ENCODE peak calls at places on chromosome 1, in five cellular contexts. V is GM06990, S is WERI-Rb-1, C is AG09309, K is tibial artery. W is an unnamed sample.

GRCh38 chr1:147808025-147808424 is 47.6 kb upstream of the GJA5 start:
- DNase-seq in S (no peak), K (no peak), C (no peak), V (no peak), W (no peak)

GRCh38 chr1:190667914-190668313 is 190.2 kb upstream of the BRINP3 start:
- DNase-seq in C (no peak), K (no peak), S (no peak), V (no peak), W (no peak)

GRCh38 chr1:244792188-244792850 is 43.1 kb upstream of the COX20 start:
- DNase-seq in S (no peak), V (no peak), C (no peak), K (no peak), W (no peak)

GRCh38 chr1:60913039-60913438 is 169.3 kb upstream of the NFIA start:
- DNase-seq in V (no peak), C (no peak), K (no peak), S (no peak), W (no peak)

GRCh38 chr1:43256675-43257570 is 12.9 kb upstream of the TMEM125 start:
- DNase-seq in K (peak), C (no peak), V (no peak), S (no peak), W (no peak)

GRCh38 chr1:67355745-67356424 is 48.2 kb downstream of the IL12RB2 start:
- DNase-seq in K (no peak), V (no peak), S (no peak), C (peak), W (no peak)

GRCh38 chr1:61050541-61051454 is 31.6 kb upstream of the NFIA start:
- DNase-seq in S (peak), V (no peak), C (no peak), K (peak), W (no peak)

GRCh38 chr1:53579221-53580008 is 120.2 kb downstream of the DMRTB1 start:
- DNase-seq in S (peak), C (no peak), K (peak), V (no peak), W (no peak)

GRCh38 chr1:158203693-158204457 is 23.2 kb downstream of the CD1D start:
- DNase-seq in S (peak), K (no peak), C (peak), V (no peak), W (no peak)

GRCh38 chr1:194056169-194056568 is 869.8 kb upstream of the B3GALT2 start:
- DNase-seq in V (no peak), K (no peak), S (no peak), C (no peak), W (no peak)

GRCh38 chr1:59063501-59063900 is 233.4 kb upstream of the FGGY start:
- DNase-seq in K (no peak), C (no peak), S (no peak), V (no peak), W (no peak)

GRCh38 chr1:36199934-36200741 is 24.1 kb upstream of the THRAP3 start:
- DNase-seq in S (no peak), V (no peak), K (no peak), C (no peak), W (no peak)

GRCh38 chr1:108643492-108644333 is 17.2 kb downstream of the HENMT1 start:
- DNase-seq in C (peak), V (no peak), K (no peak), S (peak), W (peak)

DNA sequence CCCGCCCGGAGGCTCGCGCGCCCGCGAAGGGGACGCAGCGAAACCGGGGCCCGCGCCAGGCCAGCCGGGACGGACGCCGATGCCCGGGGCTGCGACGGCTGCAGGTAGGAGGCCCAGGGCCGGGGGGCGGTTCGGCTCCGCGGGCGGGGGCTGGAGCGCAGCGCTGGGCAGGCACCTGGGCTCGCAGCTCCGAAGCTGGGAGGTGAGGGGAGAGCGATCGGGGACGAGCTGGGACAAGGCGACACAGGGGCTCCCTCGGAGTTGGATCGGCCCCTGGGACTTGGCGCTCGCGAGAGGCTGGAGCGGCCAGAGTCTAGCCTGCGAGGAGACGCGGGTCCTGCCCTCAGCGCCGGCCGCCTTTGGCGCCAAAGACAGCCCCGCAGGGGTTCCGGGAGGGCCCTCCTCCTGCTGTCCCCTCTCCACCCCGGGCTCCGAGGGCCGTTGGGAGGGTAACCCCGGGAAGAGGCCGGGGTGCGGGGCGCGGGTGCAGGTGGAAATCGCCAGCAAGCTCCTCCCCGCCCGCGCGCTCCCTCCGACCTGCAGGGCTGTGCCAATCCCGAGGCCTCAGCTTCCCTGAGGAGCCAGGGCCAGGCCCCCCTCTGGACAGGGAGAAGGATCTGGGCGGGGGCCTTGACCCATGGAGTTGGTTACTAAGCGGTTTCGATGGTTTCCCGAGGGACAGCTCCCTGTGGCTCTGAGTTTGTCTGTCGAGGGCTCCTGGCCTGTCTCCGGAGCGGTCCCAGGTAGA is 396 bp downstream of the TP73 start:
- DNase-seq in S (peak), K (no peak), V (peak), C (no peak), W (no peak)
- H3K4me3 ChIP-seq in S (peak), K (peak), V (peak), C (no peak), W (peak)

DNA sequence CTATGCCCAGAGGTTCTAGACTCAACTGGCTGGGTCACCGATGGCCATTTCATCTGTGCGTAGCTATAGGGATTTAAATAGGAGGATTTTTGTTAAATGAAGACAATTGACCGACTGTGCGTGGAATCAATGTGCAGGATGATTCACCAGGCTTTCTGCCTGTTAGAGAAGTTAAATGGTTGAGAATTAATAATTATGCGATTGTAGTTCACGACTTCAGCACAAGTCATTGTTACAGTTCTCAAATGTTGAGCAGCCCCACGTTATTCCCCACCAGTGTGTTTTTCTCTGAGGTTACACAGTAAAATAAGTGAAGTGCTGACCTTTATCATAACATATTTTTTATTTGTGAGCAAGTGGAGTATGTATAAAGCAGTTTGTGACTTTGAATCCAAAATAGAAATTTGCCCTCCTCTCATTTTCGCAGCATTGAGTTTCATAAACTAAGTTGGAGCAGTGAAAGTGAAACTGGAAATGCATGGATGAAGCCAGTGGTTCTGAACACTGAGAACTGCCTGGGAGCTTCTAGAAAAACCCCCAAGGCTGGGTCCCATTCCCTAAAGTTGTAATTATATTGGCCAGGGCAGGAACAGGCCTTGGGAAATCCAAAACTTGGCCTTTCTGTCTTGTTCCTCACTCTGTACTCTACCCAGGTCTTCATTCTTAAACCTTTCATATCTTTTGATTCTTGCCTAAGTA is 102.6 kb downstream of the GALNT2 start:
- DNase-seq in C (no peak), S (no peak), K (no peak), V (no peak), W (no peak)
- H3K4me3 ChIP-seq in C (no peak), S (no peak), K (peak), V (no peak), W (peak)

GRCh38 chr1:2256430-2257244 is 28.5 kb downstream of the SKI start:
- DNase-seq in S (no peak), K (no peak), V (no peak), C (no peak), W (no peak)

GRCh38 chr1:2255420-2256369 is 27.6 kb downstream of the SKI start:
- DNase-seq in S (no peak), C (no peak), V (peak), K (no peak), W (peak)

GRCh38 chr1:2258996-2259395 is 30.9 kb downstream of the SKI start:
- DNase-seq in S (no peak), C (no peak), K (no peak), V (no peak), W (no peak)

GRCh38 chr1:2258122-2258812 is 30.1 kb downstream of the SKI start:
- DNase-seq in K (no peak), S (no peak), V (no peak), C (no peak), W (no peak)

GRCh38 chr1:2257245-2257627 is 29.1 kb downstream of the SKI start:
- DNase-seq in V (no peak), K (peak), S (no peak), C (no peak), W (no peak)
- H3K4me3 ChIP-seq in V (no peak), K (no peak), S (no peak), C (no peak), W (no peak)

DNA sequence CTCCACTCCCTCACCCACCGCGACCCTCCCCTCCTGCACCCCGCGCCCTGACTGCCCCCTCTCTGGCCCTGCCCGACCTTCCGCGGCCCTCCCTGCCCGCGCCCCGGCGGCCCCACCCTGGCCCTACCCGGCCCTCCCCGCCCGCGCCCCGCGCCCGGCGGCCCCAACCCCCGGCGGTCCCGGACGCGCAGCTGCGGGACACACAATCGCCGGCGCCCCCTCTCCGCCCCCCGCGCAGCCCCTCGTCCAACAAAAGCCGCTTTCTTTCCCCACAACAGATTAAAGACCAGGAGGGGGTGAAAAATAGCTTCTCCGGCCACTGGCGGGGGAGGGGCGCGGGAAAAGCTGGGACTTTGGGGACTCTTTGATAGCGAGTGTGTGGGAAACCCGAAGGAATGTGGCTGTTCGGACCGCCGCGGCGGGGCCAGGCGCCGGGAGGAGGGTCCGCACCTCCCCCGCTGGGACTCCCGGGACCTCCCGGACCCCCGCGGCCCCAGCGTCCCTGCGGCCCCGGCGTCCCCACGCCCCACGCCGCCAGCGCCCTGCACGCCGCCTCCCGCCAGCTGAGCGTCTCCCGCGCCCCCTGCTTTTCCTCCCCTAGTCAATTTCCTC is 8.8 kb upstream of the ID3 start:
- DNase-seq in V (no peak), S (peak), C (no peak), K (peak), W (no peak)
- H3K4me3 ChIP-seq in V (peak), S (peak), C (peak), K (peak), W (peak)

GRCh38 chr1:9280015-9280860 is 12.5 kb upstream of the SPSB1 start:
- DNase-seq in K (peak), C (peak), S (no peak), V (no peak), W (no peak)

GRCh38 chr1:9278585-9279153 is 14.0 kb upstream of the SPSB1 start:
- DNase-seq in K (no peak), V (no peak), S (no peak), C (no peak), W (no peak)

GRCh38 chr1:9278114-9278513 is 14.6 kb upstream of the SPSB1 start:
- DNase-seq in K (no peak), V (no peak), S (no peak), C (no peak), W (no peak)

GRCh38 chr1:9281071-9281827 is 11.4 kb upstream of the SPSB1 start:
- DNase-seq in V (no peak), K (no peak), S (no peak), C (no peak), W (no peak)

GRCh38 chr1:9279172-9279840 is 13.4 kb upstream of the SPSB1 start:
- DNase-seq in S (no peak), C (no peak), V (no peak), K (no peak), W (no peak)
- H3K4me3 ChIP-seq in S (no peak), C (no peak), V (no peak), K (no peak), W (no peak)

DNA sequence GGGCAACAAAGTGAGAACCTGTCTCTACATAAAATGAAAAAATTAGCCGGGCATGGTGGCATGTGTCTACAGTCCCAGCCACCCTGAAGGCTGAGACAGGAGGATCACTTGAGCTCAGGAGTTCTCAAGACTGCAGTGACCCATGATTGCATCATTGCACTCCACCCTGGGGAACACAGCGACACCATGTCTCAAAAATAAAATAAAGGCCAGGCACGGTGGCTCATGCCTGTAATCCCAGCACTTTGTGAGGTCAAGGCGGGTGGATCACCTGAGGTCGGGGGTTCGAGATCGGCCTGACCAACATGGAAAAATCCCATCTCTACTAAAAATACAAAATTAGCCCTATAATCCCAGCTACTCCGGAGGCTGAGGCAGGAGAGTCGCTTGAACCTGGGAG is 20.1 kb downstream of the ANKRD13C start:
- DNase-seq in C (no peak), S (no peak), V (no peak), K (no peak), W (no peak)
- H3K4me3 ChIP-seq in C (no peak), S (no peak), V (no peak), K (no peak), W (no peak)